ENCODE peak calls at places on chromosomes 4 and X, in six cellular contexts. One of them, this sample, is unnamed. For H3K9me3, the result is how much of the 10 kb centered on the place peaks cover.

GRCh38 chr4:151484396-151485102 is 75.6 kb downstream of the FHIP1A start:
- DNase-seq in A549: peak
- DNase-seq in IMR-90: peak
- DNase-seq in esophagus squamous epithelium: no peak
- DNase-seq in ascending aorta: no peak
- DNase-seq in ovary: no peak
- DNase-seq in this sample: no peak

GRCh38 chr4:14264437-14264836 is 636.9 kb upstream of the BOD1L1 start:
- DNase-seq in A549: no peak
- DNase-seq in IMR-90: peak
- DNase-seq in esophagus squamous epithelium: no peak
- DNase-seq in ascending aorta: no peak
- DNase-seq in ovary: no peak
- DNase-seq in this sample: no peak

GRCh38 chr4:186669159-186669720 is 54.4 kb downstream of the FAT1 start:
- DNase-seq in A549: no peak
- DNase-seq in IMR-90: peak
- DNase-seq in esophagus squamous epithelium: no peak
- DNase-seq in ascending aorta: no peak
- DNase-seq in ovary: no peak
- DNase-seq in this sample: no peak

GRCh38 chrX:42237956-42238355 is 314.6 kb upstream of the CASK start:
- DNase-seq in A549: no peak
- DNase-seq in IMR-90: peak
- DNase-seq in esophagus squamous epithelium: no peak
- DNase-seq in ascending aorta: no peak
- DNase-seq in ovary: no peak
- DNase-seq in this sample: no peak

GRCh38 chrX:103488332-103488731 is 31.0 kb downstream of the RAB40A start:
- DNase-seq in A549: peak
- DNase-seq in IMR-90: no peak
- DNase-seq in esophagus squamous epithelium: no peak
- DNase-seq in ascending aorta: no peak
- DNase-seq in ovary: no peak
- DNase-seq in this sample: no peak

GRCh38 chrX:107725761-107726555 is 49.6 kb downstream of the TSC22D3 start:
- DNase-seq in A549: no peak
- DNase-seq in IMR-90: no peak
- DNase-seq in esophagus squamous epithelium: no peak
- DNase-seq in ascending aorta: no peak
- DNase-seq in ovary: no peak
- DNase-seq in this sample: no peak

GRCh38 chrX:103845165-103845653 is 13.2 kb upstream of the RAB9B start:
- DNase-seq in A549: peak
- DNase-seq in IMR-90: peak
- DNase-seq in esophagus squamous epithelium: no peak
- DNase-seq in ascending aorta: no peak
- DNase-seq in ovary: peak
- DNase-seq in this sample: no peak

GRCh38 chr4:40995850-40996249 is 218.5 kb downstream of the APBB2 start:
- DNase-seq in A549: no peak
- DNase-seq in IMR-90: peak
- DNase-seq in esophagus squamous epithelium: no peak
- DNase-seq in ascending aorta: no peak
- DNase-seq in ovary: no peak
- DNase-seq in this sample: no peak

GRCh38 chr4:16066586-16067128 is 17.2 kb downstream of the PROM1 start:
- DNase-seq in A549: no peak
- DNase-seq in IMR-90: no peak
- DNase-seq in esophagus squamous epithelium: no peak
- DNase-seq in ascending aorta: no peak
- DNase-seq in ovary: no peak
- DNase-seq in this sample: no peak

GRCh38 chr4:148143174-148143573 is 299.0 kb downstream of the NR3C2 start:
- DNase-seq in A549: no peak
- DNase-seq in IMR-90: no peak
- DNase-seq in esophagus squamous epithelium: no peak
- DNase-seq in ascending aorta: no peak
- DNase-seq in ovary: no peak
- DNase-seq in this sample: no peak

GRCh38 chr4:175953960-175954521 is 111.6 kb upstream of the WDR17 start:
- DNase-seq in A549: no peak
- DNase-seq in IMR-90: no peak
- DNase-seq in esophagus squamous epithelium: no peak
- DNase-seq in ascending aorta: no peak
- DNase-seq in ovary: no peak
- DNase-seq in this sample: no peak

GRCh38 chr4:154045086-154045485 is 256.2 kb upstream of the SFRP2 start:
- DNase-seq in A549: no peak
- DNase-seq in IMR-90: no peak
- DNase-seq in esophagus squamous epithelium: no peak
- DNase-seq in ascending aorta: no peak
- DNase-seq in ovary: no peak
- DNase-seq in this sample: no peak

GRCh38 chr4:17809667-17810066 is 890 bp downstream of the DCAF16 start:
- DNase-seq in A549: no peak
- DNase-seq in IMR-90: no peak
- DNase-seq in esophagus squamous epithelium: no peak
- DNase-seq in ascending aorta: no peak
- DNase-seq in ovary: no peak
- DNase-seq in this sample: no peak

GRCh38 chr4:146095091-146095690 is 80.3 kb upstream of the LSM6 start:
- DNase-seq in A549: peak
- DNase-seq in IMR-90: peak
- DNase-seq in esophagus squamous epithelium: no peak
- DNase-seq in ascending aorta: no peak
- DNase-seq in ovary: no peak
- DNase-seq in this sample: no peak

GRCh38 chr4:90727938-90728337 is 600.7 kb downstream of the CCSER1 start:
- DNase-seq in A549: peak
- DNase-seq in IMR-90: no peak
- DNase-seq in esophagus squamous epithelium: no peak
- DNase-seq in ascending aorta: no peak
- DNase-seq in ovary: no peak
- DNase-seq in this sample: no peak

GRCh38 chr4:169523796-169524195 is 88.6 kb downstream of the NEK1 start:
- DNase-seq in A549: no peak
- DNase-seq in IMR-90: no peak
- DNase-seq in esophagus squamous epithelium: no peak
- DNase-seq in ascending aorta: no peak
- DNase-seq in ovary: no peak
- DNase-seq in this sample: no peak

GRCh38 chrX:23493941-23494374 is 159.3 kb downstream of the PTCHD1 start:
- DNase-seq in A549: no peak
- DNase-seq in IMR-90: no peak
- DNase-seq in esophagus squamous epithelium: no peak
- DNase-seq in ascending aorta: no peak
- DNase-seq in ovary: no peak
- DNase-seq in this sample: no peak

GRCh38 chr4:140170299-140170698 is 16.3 kb upstream of the MAML3 start:
- DNase-seq in A549: no peak
- DNase-seq in IMR-90: no peak
- DNase-seq in esophagus squamous epithelium: no peak
- DNase-seq in ascending aorta: no peak
- DNase-seq in ovary: no peak
- DNase-seq in this sample: no peak

GRCh38 chr4:41683321-41683720 is 65.2 kb downstream of the PHOX2B start:
- DNase-seq in A549: no peak
- DNase-seq in IMR-90: no peak
- DNase-seq in esophagus squamous epithelium: no peak
- DNase-seq in ascending aorta: no peak
- DNase-seq in ovary: no peak
- DNase-seq in this sample: no peak

GRCh38 chr4:85861064-85861767 is 386.3 kb downstream of the ARHGAP24 start:
- DNase-seq in A549: no peak
- DNase-seq in IMR-90: peak
- DNase-seq in esophagus squamous epithelium: no peak
- DNase-seq in ascending aorta: no peak
- DNase-seq in ovary: no peak
- DNase-seq in this sample: no peak

GRCh38 chr4:47913858-47914218 is 545 bp downstream of the NFXL1 start:
- DNase-seq in A549: peak
- DNase-seq in IMR-90: no peak
- DNase-seq in esophagus squamous epithelium: no peak
- DNase-seq in ascending aorta: no peak
- DNase-seq in ovary: peak
- DNase-seq in this sample: peak

GRCh38 chr4:128517739-128518510 is 230.3 kb upstream of the PGRMC2 start:
- DNase-seq in A549: peak
- DNase-seq in IMR-90: peak
- DNase-seq in esophagus squamous epithelium: no peak
- DNase-seq in ascending aorta: no peak
- DNase-seq in ovary: peak
- DNase-seq in this sample: no peak

GRCh38 chr4:19689511-19689910 is 562.2 kb upstream of the SLIT2 start:
- DNase-seq in A549: no peak
- DNase-seq in IMR-90: peak
- DNase-seq in esophagus squamous epithelium: no peak
- DNase-seq in ascending aorta: no peak
- DNase-seq in ovary: no peak
- DNase-seq in this sample: no peak

GRCh38 chr4:83108101-83108861 is 6.2 kb downstream of the PLAC8 start:
- DNase-seq in A549: no peak
- DNase-seq in IMR-90: no peak
- DNase-seq in esophagus squamous epithelium: no peak
- DNase-seq in ascending aorta: no peak
- DNase-seq in ovary: no peak
- DNase-seq in this sample: no peak

GRCh38 chr4:185966997-185967775 is 101.8 kb upstream of the TLR3 start:
- DNase-seq in A549: no peak
- DNase-seq in IMR-90: no peak
- DNase-seq in esophagus squamous epithelium: no peak
- DNase-seq in ascending aorta: no peak
- DNase-seq in ovary: no peak
- DNase-seq in this sample: no peak

GRCh38 chr4:37540486-37540885 is 145.7 kb downstream of the RELL1 start:
- DNase-seq in A549: no peak
- DNase-seq in IMR-90: no peak
- DNase-seq in esophagus squamous epithelium: no peak
- DNase-seq in ascending aorta: no peak
- DNase-seq in ovary: no peak
- DNase-seq in this sample: no peak

GRCh38 chr4:94757192-94758140 is at the start of gene BMPR1B:
- DNase-seq in A549: no peak
- DNase-seq in IMR-90: peak
- DNase-seq in esophagus squamous epithelium: no peak
- DNase-seq in ascending aorta: no peak
- DNase-seq in ovary: peak
- DNase-seq in this sample: no peak

GRCh38 chr4:128333309-128334006 is 45.8 kb upstream of the PGRMC2 start:
- DNase-seq in A549: no peak
- DNase-seq in IMR-90: no peak
- DNase-seq in esophagus squamous epithelium: no peak
- DNase-seq in ascending aorta: no peak
- DNase-seq in ovary: no peak
- DNase-seq in this sample: no peak

GRCh38 chr4:55398461-55398860 is 2.7 kb downstream of the TMEM165 start:
- DNase-seq in A549: no peak
- DNase-seq in IMR-90: peak
- DNase-seq in esophagus squamous epithelium: no peak
- DNase-seq in ascending aorta: no peak
- DNase-seq in ovary: no peak
- DNase-seq in this sample: no peak
- H3K27ac ChIP-seq in A549: peak
- H3K27ac ChIP-seq in IMR-90: peak
- H3K27ac ChIP-seq in esophagus squamous epithelium: peak
- H3K27ac ChIP-seq in ascending aorta: peak
- H3K27ac ChIP-seq in ovary: peak
- H3K27ac ChIP-seq in this sample: no peak

DNA sequence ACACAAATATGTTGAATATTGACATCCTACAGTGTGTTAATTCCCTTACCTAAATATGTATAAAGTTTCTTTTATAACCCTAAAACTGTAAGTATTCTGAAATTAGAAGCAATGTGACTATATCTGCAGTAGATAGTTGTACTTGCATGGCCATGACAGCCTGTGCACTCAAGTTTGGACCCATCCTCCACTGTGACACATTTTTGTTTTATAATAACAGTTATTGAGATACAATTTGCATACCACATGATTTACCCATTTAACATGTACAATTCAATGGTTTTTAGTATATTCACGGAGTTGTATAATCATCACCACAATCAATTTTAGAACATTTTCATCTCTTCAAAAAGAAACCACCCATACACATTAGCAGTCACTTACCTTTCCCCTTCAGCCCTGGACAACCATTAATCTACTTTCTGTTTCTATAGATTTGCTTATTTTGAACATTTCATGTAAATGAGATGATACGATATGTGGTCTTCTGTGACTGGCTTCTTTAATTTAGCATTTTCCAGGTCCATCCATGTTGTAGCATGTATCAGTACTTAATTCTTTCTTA is 29.6 kb downstream of the HERC3 start:
- DNase-seq in A549: no peak
- DNase-seq in IMR-90: no peak
- DNase-seq in esophagus squamous epithelium: no peak
- DNase-seq in ascending aorta: no peak
- DNase-seq in ovary: no peak
- DNase-seq in this sample: no peak
- H3K9me3 ChIP-seq in A549: under half
- H3K9me3 ChIP-seq in IMR-90: under half
- H3K9me3 ChIP-seq in esophagus squamous epithelium: under half
- H3K9me3 ChIP-seq in ascending aorta: under half
- H3K9me3 ChIP-seq in ovary: under half
- H3K9me3 ChIP-seq in this sample: under half

GRCh38 chrX:40727599-40728252 is 7.6 kb downstream of the MED14 start:
- DNase-seq in A549: no peak
- DNase-seq in IMR-90: no peak
- DNase-seq in esophagus squamous epithelium: no peak
- DNase-seq in ascending aorta: no peak
- DNase-seq in ovary: no peak
- DNase-seq in this sample: no peak
- H3K27ac ChIP-seq in A549: no peak
- H3K27ac ChIP-seq in IMR-90: no peak
- H3K27ac ChIP-seq in esophagus squamous epithelium: no peak
- H3K27ac ChIP-seq in ascending aorta: no peak
- H3K27ac ChIP-seq in ovary: no peak
- H3K27ac ChIP-seq in this sample: no peak

DNA sequence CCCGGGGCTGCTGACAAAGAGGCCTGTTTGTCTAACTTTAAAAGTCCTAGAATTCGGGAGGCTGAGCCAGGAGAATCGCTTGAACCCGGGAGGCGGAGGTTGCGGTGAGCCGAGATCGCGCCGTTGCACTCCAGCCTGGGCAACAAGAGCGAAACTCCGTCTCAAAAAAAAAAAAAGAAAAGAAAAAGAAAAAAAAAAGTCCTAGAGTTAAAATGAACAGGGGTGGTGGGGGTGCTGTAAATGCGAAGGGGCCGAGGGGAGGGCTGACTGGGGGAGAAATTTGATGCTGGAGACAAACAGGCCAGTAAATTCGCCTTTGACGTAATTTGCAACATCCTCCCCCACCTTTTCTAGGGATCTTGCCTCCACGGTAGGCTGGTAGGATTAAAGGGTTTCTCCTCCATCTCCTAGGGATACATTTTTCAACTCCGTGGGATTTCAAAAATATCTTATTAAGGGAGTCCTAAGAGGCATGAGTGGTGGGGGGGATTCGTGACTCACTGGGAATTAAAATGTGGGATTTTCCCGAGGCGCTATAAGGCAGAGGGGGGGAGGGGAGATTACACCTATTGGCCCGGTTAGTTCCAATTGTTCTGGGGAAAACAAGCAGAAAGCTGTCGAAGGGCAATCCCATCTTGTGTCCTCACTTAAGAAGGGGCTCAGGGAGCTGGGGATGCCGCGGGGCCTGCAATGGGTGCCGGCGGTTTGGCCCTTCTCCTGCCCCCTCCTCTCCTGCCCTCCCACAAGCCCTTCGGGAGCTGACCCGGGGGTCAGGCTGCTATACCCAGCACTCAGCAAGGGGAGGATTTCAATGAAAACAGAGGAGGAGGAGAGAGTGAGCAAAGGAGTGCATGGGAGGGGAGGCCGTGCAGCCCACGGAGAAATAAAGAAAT is 3.0 kb upstream of the BCOR start:
- DNase-seq in A549: no peak
- DNase-seq in IMR-90: no peak
- DNase-seq in esophagus squamous epithelium: no peak
- DNase-seq in ascending aorta: no peak
- DNase-seq in ovary: no peak
- DNase-seq in this sample: no peak
- H3K9me3 ChIP-seq in A549: under half
- H3K9me3 ChIP-seq in IMR-90: under half
- H3K9me3 ChIP-seq in esophagus squamous epithelium: under half
- H3K9me3 ChIP-seq in ascending aorta: under half
- H3K9me3 ChIP-seq in ovary: under half
- H3K9me3 ChIP-seq in this sample: under half

This sample was measured in naive thymus-derived CD4-positive, alpha-beta T cell.